ENCODE peak calls at places on chromosomes 5 and 9, in five cellular contexts. H is stomach, O is heart right ventricle, E is suprapubic skin, N is epithelial cell of prostate. U is an unnamed sample.

GRCh38 chr5:53407373-53407772 is 73.1 kb upstream of the FST start:
- DNase-seq in H (no peak), O (no peak), E (no peak), N (no peak), U (no peak)

GRCh38 chr9:86557063-86557766 is 203.0 kb upstream of the TUT7 start:
- DNase-seq in H (no peak), O (peak), E (no peak), N (peak), U (no peak)

GRCh38 chr5:74433255-74434123 is 207.0 kb downstream of the ENC1 start:
- DNase-seq in H (no peak), O (no peak), E (no peak), N (peak), U (no peak)

GRCh38 chr5:74919487-74919886 is 53.3 kb upstream of the FAM169A start:
- DNase-seq in H (no peak), O (no peak), E (no peak), N (no peak), U (no peak)

GRCh38 chr5:107388111-107388861 is 282.5 kb downstream of the EFNA5 start:
- DNase-seq in H (no peak), O (no peak), E (no peak), N (peak), U (no peak)

GRCh38 chr5:1409386-1410110 is 35.7 kb downstream of the SLC6A3 start:
- DNase-seq in H (no peak), O (no peak), E (peak), N (no peak), U (no peak)

GRCh38 chr5:132639706-132640130 is 18.3 kb upstream of the IL13 start:
- DNase-seq in H (no peak), O (no peak), E (no peak), N (no peak), U (no peak)

GRCh38 chr9:88874391-88874790 is 116.9 kb upstream of the S1PR3 start:
- DNase-seq in H (no peak), O (no peak), E (no peak), N (no peak), U (no peak)

GRCh38 chr9:79220666-79221065 is 351.1 kb upstream of the TLE4 start:
- DNase-seq in H (no peak), O (no peak), E (no peak), N (no peak), U (no peak)

GRCh38 chr5:31449175-31449574 is 82.7 kb downstream of the DROSHA start:
- DNase-seq in H (no peak), O (no peak), E (no peak), N (no peak), U (no peak)

GRCh38 chr9:92426501-92426900 is 2.2 kb upstream of the OMD start:
- DNase-seq in H (no peak), O (no peak), E (no peak), N (no peak), U (no peak)

GRCh38 chr9:72150172-72150571 is 932 bp downstream of the GDA start:
- DNase-seq in H (no peak), O (no peak), E (no peak), N (no peak), U (no peak)

GRCh38 chr9:37034938-37035471 is 937 bp upstream of the PAX5 start:
- DNase-seq in H (no peak), O (no peak), E (no peak), N (no peak), U (no peak)

GRCh38 chr5:108361239-108361638 is 20.7 kb downstream of the FBXL17 start:
- DNase-seq in H (no peak), O (no peak), E (no peak), N (no peak), U (no peak)

GRCh38 chr9:88889386-88889785 is 101.9 kb upstream of the S1PR3 start:
- DNase-seq in H (no peak), O (no peak), E (no peak), N (no peak), U (no peak)

GRCh38 chr9:9079473-9079872 is 1279.9 kb upstream of the DMAC1 start:
- DNase-seq in H (no peak), O (no peak), E (no peak), N (no peak), U (no peak)

GRCh38 chr9:131631254-131631653 is 85.9 kb downstream of the PRRT1B start:
- DNase-seq in H (no peak), O (no peak), E (no peak), N (no peak), U (no peak)

GRCh38 chr5:57698785-57699184 is 216.2 kb upstream of the ACTBL2 start:
- DNase-seq in H (no peak), O (no peak), E (no peak), N (peak), U (peak)

GRCh38 chr5:160311491-160312138 is 749 bp downstream of the CCNJL start:
- DNase-seq in H (no peak), O (peak), E (no peak), N (no peak), U (peak)

GRCh38 chr5:129511291-129511690 is 51.2 kb downstream of the ADAMTS19 start:
- DNase-seq in H (no peak), O (no peak), E (no peak), N (no peak), U (no peak)

GRCh38 chr9:113160571-113160970 is 9.8 kb downstream of the SLC31A2 start:
- DNase-seq in H (no peak), O (no peak), E (no peak), N (no peak), U (no peak)

GRCh38 chr5:174120436-174120835 is 74.9 kb downstream of the NSG2 start:
- DNase-seq in H (no peak), O (no peak), E (no peak), N (no peak), U (no peak)

DNA sequence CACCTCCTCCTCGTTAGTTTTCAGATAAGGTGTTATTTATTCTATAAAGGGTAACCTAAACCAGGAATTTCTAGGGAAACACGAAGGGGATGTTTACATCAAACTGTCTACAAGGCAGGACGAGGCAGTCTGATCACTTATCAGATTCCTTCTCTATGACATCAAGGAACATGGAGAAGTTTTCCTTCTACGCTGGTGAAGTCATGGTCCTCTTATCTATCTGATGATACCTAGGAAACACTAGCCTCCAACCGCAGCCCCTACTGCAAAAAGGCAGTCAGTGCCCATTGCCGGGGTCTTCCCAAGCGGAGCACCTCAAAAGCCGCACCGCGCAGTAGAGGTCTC is 1.5 kb downstream of the MPDZ start:
- DNase-seq in H (no peak), O (no peak), E (no peak), N (no peak), U (no peak)
- H3K27ac ChIP-seq in H (peak), O (peak), E (peak), N (no peak), U (peak)

GRCh38 chr5:171946382-171946781 is 60.1 kb downstream of the FBXW11 start:
- DNase-seq in H (no peak), O (no peak), E (no peak), N (no peak), U (no peak)

GRCh38 chr5:171945066-171945465 is 61.4 kb downstream of the FBXW11 start:
- DNase-seq in H (no peak), O (no peak), E (no peak), N (no peak), U (no peak)

GRCh38 chr5:171951218-171951617 is 55.2 kb downstream of the FBXW11 start:
- DNase-seq in H (no peak), O (no peak), E (no peak), N (no peak), U (no peak)

DNA sequence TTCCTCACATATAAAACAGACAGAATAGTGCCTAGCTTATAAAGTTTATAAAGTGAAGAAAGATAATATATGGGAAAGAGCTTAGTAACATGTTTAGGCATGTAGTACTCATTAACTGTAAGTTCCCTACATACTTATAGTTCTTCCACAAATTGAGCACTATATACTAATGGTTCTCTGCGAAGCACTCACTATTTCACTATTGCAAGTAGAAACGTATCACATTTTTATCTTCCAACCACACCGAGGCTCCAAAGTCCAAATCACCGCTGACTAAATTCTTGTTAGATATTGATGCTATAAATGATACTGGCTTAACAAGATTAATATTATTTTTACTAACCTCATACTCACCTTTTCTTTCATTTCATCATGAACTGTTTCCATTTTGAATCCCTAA is 61.0 kb downstream of the FBXW11 start:
- DNase-seq in H (no peak), O (no peak), E (no peak), N (no peak), U (no peak)
- H3K27ac ChIP-seq in H (no peak), O (no peak), E (no peak), N (peak), U (no peak)

GRCh38 chr9:33867747-33868429 is 50.9 kb downstream of the UBE2R2 start:
- DNase-seq in H (no peak), O (peak), E (peak), N (no peak), U (peak)
- H3K27ac ChIP-seq in H (no peak), O (no peak), E (peak), N (peak), U (no peak)

GRCh38 chr9:101005248-101005647 is 23.3 kb upstream of the PLPPR1 start:
- DNase-seq in H (no peak), O (no peak), E (no peak), N (no peak), U (no peak)
- H3K27ac ChIP-seq in H (no peak), O (no peak), E (no peak), N (no peak), U (no peak)

U was measured in lung.